ENCODE peak calls at places on chromosomes 13 and 19, in eight cellular contexts. J, M, D, T, Y, I, S and E are unnamed samples.

GRCh38 chr13:32164622-32165268 is 133.2 kb downstream of the FRY start:
- DNase-seq in D (peak), M (no peak), Y (no peak), T (peak), J (no peak), S (peak), I (peak), E (peak)

GRCh38 chr19:750640-751423 is at the start of gene MISP:
- DNase-seq in M (peak), I (no peak), Y (peak), T (no peak), J (no peak), D (no peak), S (no peak), E (no peak)

GRCh38 chr19:8506402-8506957 is 4.0 kb upstream of the PRAM1 start:
- DNase-seq in T (no peak), J (no peak), D (no peak), M (no peak), I (no peak), Y (no peak), S (no peak), E (no peak)

GRCh38 chr19:29519146-29519545 is 6.6 kb upstream of the VSTM2B start:
- DNase-seq in J (no peak), I (no peak), T (no peak), S (no peak), D (no peak), M (no peak), Y (no peak), E (no peak)

GRCh38 chr13:112450567-112451240 is 74.5 kb downstream of the SPACA7 start:
- DNase-seq in I (no peak), D (no peak), M (peak), T (no peak), J (no peak), S (no peak), Y (no peak), E (no peak)

GRCh38 chr13:84479656-84480055 is 597.4 kb upstream of the SLITRK1 start:
- DNase-seq in S (no peak), T (no peak), I (peak), Y (no peak), J (peak), D (no peak), M (no peak), E (peak)

GRCh38 chr13:28707629-28708427 is 10.9 kb downstream of the SLC46A3 start:
- DNase-seq in S (peak), M (no peak), Y (no peak), I (no peak), T (peak), D (peak), J (no peak), E (peak)

GRCh38 chr19:13149628-13150186 is 468 bp downstream of the STX10 start:
- DNase-seq in M (peak), D (no peak), Y (peak), I (no peak), J (no peak), S (peak), T (no peak), E (peak)

GRCh38 chr13:113146750-113147149 is 11.7 kb upstream of the PROZ start:
- DNase-seq in I (no peak), Y (no peak), J (no peak), T (no peak), D (no peak), S (no peak), M (no peak), E (no peak)

GRCh38 chr19:32658527-32658926 is 16.5 kb downstream of the ANKRD27 start:
- DNase-seq in M (no peak), T (no peak), D (no peak), Y (no peak), S (no peak), I (no peak), J (no peak), E (no peak)

GRCh38 chr19:41811981-41812380 is 15.6 kb downstream of the CEACAM3 start:
- DNase-seq in T (no peak), I (no peak), D (no peak), M (peak), S (no peak), Y (no peak), J (no peak), E (no peak)

GRCh38 chr19:11624064-11624463 is 26.8 kb downstream of the ZNF627 start:
- DNase-seq in J (no peak), T (peak), S (peak), I (no peak), M (no peak), Y (no peak), D (no peak), E (peak)

GRCh38 chr19:45166723-45167252 is 6.0 kb upstream of the NKPD1 start:
- DNase-seq in J (no peak), S (no peak), D (no peak), Y (no peak), M (no peak), T (no peak), I (no peak), E (no peak)

GRCh38 chr19:50962245-50962644 is 7.1 kb downstream of the KLK6 start:
- DNase-seq in D (no peak), Y (no peak), I (no peak), S (no peak), T (no peak), J (no peak), M (no peak), E (no peak)

GRCh38 chr19:23118400-23118799 is 1.6 kb downstream of the ZNF730 start:
- DNase-seq in I (no peak), T (no peak), Y (no peak), J (no peak), D (no peak), S (no peak), M (no peak), E (no peak)

GRCh38 chr13:97849305-97849704 is 104.2 kb upstream of the IPO5 start:
- DNase-seq in Y (no peak), T (peak), I (peak), M (no peak), D (peak), S (peak), J (no peak), E (peak)
- TF ChIP-seq CTCF in Y (no peak), T (peak), I (peak), M (no peak), D (peak), S (peak), J (peak), E (peak)

GRCh38 chr19:3707868-3708206 is 347 bp upstream of the TJP3 start:
- DNase-seq in M (no peak), T (no peak), Y (no peak), D (no peak), S (no peak), I (no peak), J (no peak), E (no peak)
- H3K4me3 ChIP-seq in M (peak), T (no peak), Y (peak), D (no peak), S (no peak), I (peak), J (no peak), E (no peak)

GRCh38 chr19:44071824-44072542 is at the start of gene ZNF284:
- DNase-seq in Y (peak), T (peak), D (peak), I (no peak), J (peak), M (peak), S (peak), E (peak)

GRCh38 chr19:44076325-44076724 is 4.4 kb downstream of the ZNF284 start:
- DNase-seq in I (no peak), S (no peak), J (no peak), D (no peak), T (no peak), Y (no peak), M (no peak), E (no peak)

GRCh38 chr19:44069415-44069814 is 2.5 kb upstream of the ZNF284 start:
- DNase-seq in D (no peak), S (no peak), M (no peak), T (no peak), J (no peak), Y (no peak), I (no peak), E (no peak)

GRCh38 chr19:44072543-44073401 is 813 bp downstream of the ZNF284 start:
- DNase-seq in M (no peak), Y (no peak), I (no peak), J (peak), D (no peak), S (peak), T (no peak), E (no peak)
- TF ChIP-seq CTCF in M (no peak), Y (no peak), I (no peak), J (no peak), D (no peak), S (no peak), T (no peak), E (no peak)

GRCh38 chr19:58055483-58055874 is 3.6 kb upstream of the ZNF135 start:
- DNase-seq in J (no peak), M (no peak), Y (no peak), D (no peak), I (no peak), T (no peak), S (no peak), E (no peak)
- H3K4me3 ChIP-seq in J (no peak), M (peak), Y (no peak), D (no peak), I (no peak), T (no peak), S (no peak), E (no peak)

GRCh38 chr19:48818234-48818823 is 7.5 kb upstream of the BCAT2 start:
- DNase-seq in J (no peak), D (no peak), Y (peak), T (no peak), S (no peak), I (no peak), M (peak), E (no peak)

GRCh38 chr19:48813123-48813911 is 2.5 kb upstream of the BCAT2 start:
- DNase-seq in T (no peak), I (no peak), D (no peak), M (no peak), Y (no peak), S (no peak), J (no peak), E (no peak)

GRCh38 chr19:48814895-48815294 is 4.1 kb upstream of the BCAT2 start:
- DNase-seq in J (no peak), T (no peak), Y (no peak), I (no peak), M (no peak), S (no peak), D (no peak), E (no peak)

GRCh38 chr19:48817585-48818124 is 6.8 kb upstream of the BCAT2 start:
- DNase-seq in T (no peak), Y (no peak), S (no peak), D (no peak), I (no peak), M (no peak), J (no peak), E (no peak)

GRCh38 chr19:48815870-48816501 is 5.2 kb upstream of the BCAT2 start:
- DNase-seq in J (no peak), M (peak), Y (no peak), S (no peak), T (no peak), I (no peak), D (no peak), E (no peak)
- TF ChIP-seq CTCF in J (peak), M (no peak), Y (no peak), S (no peak), T (no peak), I (no peak), D (no peak), E (no peak)

DNA sequence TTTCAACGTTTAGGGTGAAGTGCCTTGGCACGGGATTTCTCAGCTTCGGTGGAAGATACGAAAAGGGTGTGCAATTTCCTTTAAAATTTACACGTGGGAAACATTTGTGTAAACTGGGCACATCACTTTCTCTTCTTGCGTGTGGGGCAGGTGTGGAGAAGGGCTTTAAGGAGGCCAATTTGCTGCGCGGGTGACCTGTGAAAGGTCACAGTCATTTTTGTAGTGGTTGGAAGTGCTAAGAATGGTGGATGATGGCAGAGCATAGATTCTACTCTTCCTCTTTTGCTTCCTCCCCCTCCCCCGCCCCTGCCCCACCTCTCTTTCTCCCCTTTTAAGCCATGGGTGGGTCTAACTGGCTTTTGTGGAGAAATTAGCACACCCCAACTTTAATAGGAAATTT is 7.2 kb downstream of the SLITRK5 start:
- DNase-seq in S (no peak), I (no peak), M (no peak), J (no peak), D (no peak), Y (no peak), T (no peak), E (no peak)
- H3K4me3 ChIP-seq in S (peak), I (no peak), M (peak), J (peak), D (no peak), Y (peak), T (peak), E (peak)

GRCh38 chr19:4557186-4557970 is 2.1 kb downstream of the SEMA6B start:
- DNase-seq in S (no peak), T (no peak), D (no peak), I (no peak), J (no peak), M (no peak), Y (no peak), E (no peak)
- TF ChIP-seq CTCF in S (peak), T (peak), D (no peak), I (peak), J (peak), M (no peak), Y (no peak), E (peak)

GRCh38 chr19:2867025-2867991 is at the start of gene ZNF556:
- DNase-seq in I (peak), T (no peak), J (no peak), S (no peak), M (no peak), Y (no peak), D (no peak), E (no peak)
- H3K4me3 ChIP-seq in I (no peak), T (no peak), J (no peak), S (no peak), M (peak), Y (no peak), D (no peak), E (no peak)